ENCODE peak calls at places on chromosomes 16 and 17, in five cellular contexts. V is GM23338, L is heart left ventricle, Y is lower lobe of right lung, W is heart right ventricle. P is an unnamed sample.

GRCh38 chr17:18224053-18224427 is 1.4 kb upstream of the LLGL1 start:
- DNase-seq in Y (no peak), V (no peak), L (no peak), W (no peak), P (no peak)

GRCh38 chr17:3592216-3592860 is 16.9 kb downstream of the TRPV1 start:
- DNase-seq in Y (no peak), V (no peak), L (no peak), W (no peak), P (no peak)

GRCh38 chr17:2101448-2102257 is 46.8 kb downstream of the HIC1 start:
- DNase-seq in V (no peak), W (no peak), L (no peak), Y (peak; percentile 88), P (peak; percentile 92)

GRCh38 chr16:15777533-15778203 is 79.2 kb downstream of the MYH11 start:
- DNase-seq in W (no peak), L (no peak), V (peak; percentile 82), Y (no peak), P (no peak)

GRCh38 chr17:40121191-40121885 is 433 bp upstream of the MSL1 start:
- DNase-seq in V (peak; percentile 56), L (peak; percentile 80), W (peak; percentile 58), Y (peak; percentile 65), P (peak; percentile 68)

GRCh38 chr17:73480740-73481139 is 163.5 kb downstream of the SDK2 start:
- DNase-seq in W (peak; percentile 55), Y (no peak), V (no peak), L (no peak), P (no peak)

GRCh38 chr17:70073326-70073725 is 1.7 kb upstream of the KCNJ16 start:
- DNase-seq in Y (no peak), V (no peak), L (no peak), W (no peak), P (no peak)

GRCh38 chr17:37642706-37643105 is 540 bp downstream of the DDX52 start:
- DNase-seq in Y (no peak), W (no peak), L (no peak), V (no peak), P (no peak)

GRCh38 chr16:21656795-21657768 is 4.7 kb upstream of the IGSF6 start:
- DNase-seq in V (peak; percentile 81), W (no peak), L (no peak), Y (no peak), P (peak; percentile 63)

GRCh38 chr17:19904412-19904811 is 36.7 kb upstream of the ULK2 start:
- DNase-seq in V (no peak), L (no peak), W (no peak), Y (no peak), P (no peak)

GRCh38 chr17:82981141-82981540 is 98.3 kb upstream of the METRNL start:
- DNase-seq in L (no peak), Y (no peak), W (no peak), V (no peak), P (no peak)

GRCh38 chr17:42312285-42313130 is 24.2 kb downstream of the STAT5A start:
- DNase-seq in W (peak; percentile 89), L (peak; percentile 92), V (peak; percentile 95), Y (peak; percentile 88), P (peak; percentile 83)
- H3K4me3 ChIP-seq in W (no peak overlapping the region), L (peak overlapping the region; percentile 13), V (peak overlapping the region; percentile 56), Y (peak overlapping the region; percentile 10), P (no peak overlapping the region)

GRCh38 chr16:86673956-86674453 is 95.7 kb downstream of the FOXL1 start:
- DNase-seq in Y (no peak), W (no peak), L (no peak), V (no peak), P (no peak)

GRCh38 chr16:86680137-86680536 is 101.8 kb downstream of the FOXL1 start:
- DNase-seq in Y (no peak), W (no peak), V (no peak), L (no peak), P (no peak)

GRCh38 chr16:86673090-86673955 is 95.0 kb downstream of the FOXL1 start:
- DNase-seq in L (no peak), V (no peak), Y (no peak), W (no peak), P (no peak)

GRCh38 chr16:86679490-86679889 is 101.1 kb downstream of the FOXL1 start:
- DNase-seq in L (no peak), Y (no peak), W (no peak), V (no peak), P (no peak)

DNA sequence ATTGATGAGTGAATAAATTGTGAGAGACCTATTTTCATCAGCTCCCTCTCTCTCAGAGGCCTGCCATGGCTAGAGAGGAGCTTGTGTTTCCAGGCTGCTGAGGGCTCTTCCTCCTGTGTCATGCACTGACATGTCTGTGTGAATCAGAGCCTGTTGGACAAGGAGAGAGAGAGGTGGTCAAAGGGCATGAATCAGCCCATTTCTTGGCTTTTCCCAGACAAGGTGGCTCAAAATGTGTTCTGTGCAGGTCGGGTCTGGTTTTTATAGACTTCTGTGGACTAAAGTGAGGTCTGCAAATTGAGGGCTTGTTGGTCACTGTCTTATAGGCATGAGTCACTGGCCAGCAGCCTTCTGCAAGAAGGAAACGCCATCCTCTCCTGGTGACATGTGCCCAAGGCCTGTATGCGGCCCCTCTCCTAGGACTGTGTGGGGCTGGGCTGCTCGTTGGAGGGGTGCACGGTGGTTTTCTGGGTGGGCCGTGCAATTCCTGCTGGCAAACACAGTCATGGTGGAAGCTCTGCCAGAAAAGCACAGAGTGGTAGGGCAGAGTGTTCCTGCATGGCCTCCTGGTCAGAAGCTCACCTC is 98.0 kb downstream of the FOXL1 start:
- DNase-seq in Y (no peak), L (no peak), W (no peak), V (no peak), P (no peak)
- H3K4me3 ChIP-seq in Y (no peak overlapping the region), L (no peak overlapping the region), W (no peak overlapping the region), V (no peak overlapping the region), P (no peak overlapping the region)

GRCh38 chr16:84141143-84141670 is 3.8 kb downstream of the HSDL1 start:
- DNase-seq in V (peak; percentile 63), L (no peak), W (no peak), Y (no peak), P (no peak)

GRCh38 chr16:84143081-84143480 is 1.9 kb downstream of the HSDL1 start:
- DNase-seq in V (no peak), W (no peak), Y (no peak), L (no peak), P (no peak)

GRCh38 chr16:84144301-84144858 is 597 bp downstream of the HSDL1 start:
- DNase-seq in L (peak; percentile 69), W (peak; percentile 40), Y (peak; percentile 63), V (peak; percentile 50), P (peak; percentile 40)

GRCh38 chr16:84144859-84145639 is at the start of the genes DNAAF1 and HSDL1:
- DNase-seq in Y (peak; percentile 92), V (peak; percentile 91), W (peak; percentile 95), L (peak; percentile 96), P (peak; percentile 92)

GRCh38 chr16:84143784-84144199 is 1.2 kb downstream of the HSDL1 start:
- DNase-seq in W (no peak), Y (no peak), V (peak; percentile 62), L (no peak), P (no peak)
- H3K4me3 ChIP-seq in W (peak overlapping the region; percentile 87), Y (peak overlapping the region; percentile 85), V (peak overlapping the region; percentile 100), L (peak overlapping the region; percentile 99), P (no peak overlapping the region)

GRCh38 chr16:17278988-17279387 is 191.8 kb downstream of the XYLT1 start:
- DNase-seq in W (no peak), L (no peak), V (no peak), Y (no peak), P (no peak)
- H3K4me3 ChIP-seq in W (no peak overlapping the region), L (no peak overlapping the region), V (no peak overlapping the region), Y (no peak overlapping the region), P (no peak overlapping the region)

DNA sequence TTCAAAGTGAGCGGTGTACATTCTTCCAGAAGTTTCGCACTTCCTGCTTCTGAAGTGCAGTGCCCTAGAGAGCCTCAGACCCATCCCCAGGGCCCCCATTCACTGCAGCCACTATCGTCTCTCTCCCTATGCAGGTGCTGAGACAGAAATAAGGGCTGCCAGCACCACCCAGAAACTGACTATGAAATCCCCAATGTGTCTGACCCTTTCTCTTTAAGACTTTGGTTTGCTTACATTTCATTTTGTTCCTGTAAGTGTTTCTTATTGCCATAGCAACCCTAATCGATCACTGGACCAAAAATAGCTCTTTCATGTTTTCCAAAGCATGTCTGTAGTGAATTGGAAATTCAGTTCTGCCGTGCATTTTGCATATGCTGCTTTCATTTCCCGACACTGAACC is 148.8 kb upstream of the NOL11 start:
- DNase-seq in V (no peak), L (no peak), W (no peak), Y (no peak), P (no peak)
- H3K4me3 ChIP-seq in V (no peak overlapping the region), L (no peak overlapping the region), W (no peak overlapping the region), Y (no peak overlapping the region), P (no peak overlapping the region)

GRCh38 chr16:69481901-69482341 is 57.5 kb downstream of the CYB5B start:
- DNase-seq in W (peak; percentile 91), L (peak; percentile 91), V (peak; percentile 47), Y (peak; percentile 89), P (peak; percentile 45)
- H3K4me3 ChIP-seq in W (peak overlapping the region; percentile 19), L (peak overlapping the region; percentile 30), V (no peak overlapping the region), Y (peak overlapping the region; percentile 15), P (no peak overlapping the region)

GRCh38 chr16:381788-382717 is at the start of gene PGAP6:
- DNase-seq in W (peak; percentile 73), Y (peak; percentile 72), L (peak; percentile 84), V (peak; percentile 71), P (peak; percentile 80)

GRCh38 chr16:379961-380836 is 1.6 kb downstream of the PGAP6 start:
- DNase-seq in L (no peak), W (no peak), V (no peak), Y (no peak), P (peak; percentile 28)

GRCh38 chr16:386641-387156 is 4.9 kb upstream of the PGAP6 start:
- DNase-seq in V (no peak), W (no peak), Y (no peak), L (no peak), P (no peak)

GRCh38 chr16:380837-381787 is 666 bp downstream of the PGAP6 start:
- DNase-seq in L (peak; percentile 76), W (peak; percentile 54), V (peak; percentile 59), Y (peak; percentile 67), P (peak; percentile 72)

DNA sequence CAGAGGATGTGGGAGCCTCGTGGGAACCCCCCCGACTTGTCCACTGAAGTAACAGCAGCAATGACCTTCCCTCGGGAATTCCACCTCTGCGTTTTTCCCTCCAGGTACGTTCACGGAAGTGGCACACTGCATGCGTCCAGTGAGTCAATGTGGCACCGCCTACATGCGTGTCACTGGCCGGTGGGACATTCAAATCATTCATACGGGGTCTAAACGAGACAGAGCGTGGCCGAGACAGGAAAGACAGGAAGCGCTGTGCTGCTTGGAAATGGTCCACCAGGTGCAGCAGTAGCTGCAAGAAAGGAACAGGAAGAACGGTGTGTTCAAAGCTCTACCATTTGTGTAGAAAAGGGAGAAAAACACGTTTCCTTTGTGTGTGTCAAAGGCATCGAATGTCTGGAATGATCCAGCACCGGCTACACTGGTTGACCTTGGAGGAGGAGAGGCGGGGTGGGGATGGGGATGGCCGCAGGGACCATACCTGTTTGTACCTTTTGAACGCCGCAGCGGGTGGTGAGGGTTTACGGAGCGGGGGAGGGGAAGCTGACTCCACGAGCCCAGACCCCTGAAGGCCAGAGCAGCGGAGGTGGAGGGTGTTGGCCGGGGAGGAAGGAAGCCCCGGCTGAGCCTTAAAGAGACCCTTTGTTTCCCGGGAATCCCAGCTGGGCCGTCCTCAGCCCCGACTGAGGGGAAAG is 1.7 kb upstream of the PGAP6 start:
- DNase-seq in Y (peak; percentile 71), W (peak; percentile 17), V (peak; percentile 90), L (no peak), P (peak; percentile 84)
- H3K4me3 ChIP-seq in Y (peak overlapping the region; percentile 95), W (peak overlapping the region; percentile 90), V (peak overlapping the region; percentile 84), L (peak overlapping the region; percentile 80), P (no peak overlapping the region)

GRCh38 chr16:56212144-56212543 is 20.9 kb downstream of the GNAO1 start:
- DNase-seq in W (no peak), V (no peak), L (no peak), Y (no peak), P (no peak)
- H3K4me3 ChIP-seq in W (no peak overlapping the region), V (peak overlapping the region; percentile 2), L (no peak overlapping the region), Y (no peak overlapping the region), P (no peak overlapping the region)

P was measured in mucosa of descending colon.